ENCODE peak calls at places on chromosomes 11 and 22, in five cellular contexts. X is OCI-LY7, O is hepatocyte, H is GM23248, T is HCT116. R is an unnamed sample.

GRCh38 chr11:15911377-15912044 is 444.8 kb downstream of the SOX6 start:
- DNase-seq in T (no peak), H (no peak), O (peak; percentile 77), X (no peak), R (no peak)

GRCh38 chr11:126354631-126355323 is 709 bp upstream of the ST3GAL4 start:
- DNase-seq in T (no peak), X (peak; percentile 48), H (peak; percentile 31), O (no peak), R (no peak)

GRCh38 chr22:46062971-46063631 is 86.1 kb upstream of the WNT7B start:
- DNase-seq in X (no peak), T (no peak), H (peak; percentile 55), O (no peak), R (no peak)

GRCh38 chr11:8090756-8091155 is 9.7 kb downstream of the TUB start:
- DNase-seq in O (peak; percentile 71), T (peak; percentile 8), X (peak; percentile 51), H (peak; percentile 43), R (peak; percentile 30)

GRCh38 chr11:123630126-123630531 is 24.3 kb downstream of the SCN3B start:
- DNase-seq in H (no peak), O (no peak), X (no peak), T (no peak), R (no peak)

GRCh38 chr11:73321342-73322110 is 13.4 kb downstream of the ARHGEF17 start:
- DNase-seq in O (no peak), X (peak; percentile 35), T (no peak), H (peak; percentile 61), R (no peak)

GRCh38 chr11:44243633-44244343 is 66.2 kb downstream of the ALX4 start:
- DNase-seq in O (peak; percentile 63), X (no peak), H (peak; percentile 46), T (no peak), R (no peak)

GRCh38 chr11:34631297-34631696 is 10.4 kb downstream of the EHF start:
- DNase-seq in T (no peak), O (no peak), X (no peak), H (no peak), R (no peak)

GRCh38 chr11:64628596-64628995 is 37.6 kb downstream of the SLC22A12 start:
- DNase-seq in T (no peak), X (no peak), O (no peak), H (no peak), R (no peak)

GRCh38 chr11:46865340-46865739 is 19.3 kb upstream of the CKAP5 start:
- DNase-seq in O (no peak), H (peak; percentile 69), T (no peak), X (no peak), R (no peak)

GRCh38 chr22:43293259-43293658 is 49.9 kb downstream of the SCUBE1 start:
- DNase-seq in X (no peak), O (no peak), T (no peak), H (peak; percentile 77), R (no peak)

GRCh38 chr11:81874627-81875026 is 859.0 kb downstream of the FAM181B start:
- DNase-seq in O (no peak), X (peak; percentile 46), T (no peak), H (no peak), R (no peak)

GRCh38 chr11:36431429-36432092 is 78.5 kb downstream of the TRAF6 start:
- DNase-seq in X (no peak), T (peak; percentile 84), O (peak; percentile 86), H (peak; percentile 98), R (peak; percentile 87)

GRCh38 chr11:124758355-124759267 is 3.5 kb downstream of the ESAM start:
- DNase-seq in O (peak; percentile 94), H (peak; percentile 80), X (peak; percentile 79), T (peak; percentile 59), R (peak; percentile 51)

GRCh38 chr11:120839201-120839600 is 184.7 kb upstream of the TBCEL start:
- DNase-seq in X (no peak), T (no peak), O (no peak), H (no peak), R (no peak)

DNA sequence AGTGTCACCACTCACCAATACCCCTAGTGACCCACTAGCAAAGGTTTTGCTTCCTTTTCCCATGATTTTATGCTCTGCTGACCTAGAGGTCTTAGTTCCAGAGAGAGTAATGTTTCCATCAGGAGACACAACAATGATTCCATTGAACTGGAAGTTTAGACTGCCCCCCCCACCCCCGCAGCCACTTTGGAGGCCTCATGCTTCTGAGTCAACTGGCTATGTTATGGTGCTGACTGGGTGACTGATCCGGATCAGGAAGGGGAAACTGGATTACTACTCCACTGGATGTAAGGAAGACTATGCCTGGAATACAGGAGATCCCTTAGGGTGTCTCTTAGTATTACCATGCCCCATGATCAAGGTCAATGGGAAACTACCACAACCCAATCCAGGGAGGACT is 633.6 kb downstream of the OPCML start:
- DNase-seq in X (no peak), T (no peak), O (no peak), H (no peak), R (no peak)
- H3K9me2 ChIP-seq in X (no peaks in the 10 kb centered on the region), T (no peaks in the 10 kb centered on the region), O (no peaks in the 10 kb centered on the region), H (no peaks in the 10 kb centered on the region), R (no peaks in the 10 kb centered on the region)

DNA sequence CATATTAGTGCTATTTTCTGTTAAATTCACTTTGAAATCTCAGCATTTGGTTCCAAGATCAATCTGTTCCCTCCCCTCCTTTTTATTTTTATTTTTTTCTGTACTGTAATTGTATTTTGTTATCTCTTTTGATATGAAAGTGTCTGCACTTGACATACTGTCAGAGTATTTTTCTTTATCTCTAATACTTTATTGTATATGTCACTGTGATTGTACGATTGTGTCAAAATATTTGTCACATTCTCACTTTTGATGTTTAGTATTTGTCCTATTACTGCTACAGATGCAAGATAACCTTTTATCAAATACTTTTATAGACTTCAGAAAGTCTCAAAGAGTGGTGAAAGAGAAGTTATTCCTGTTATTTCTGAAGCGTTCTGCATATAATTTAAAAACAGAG is 323.5 kb downstream of the JRKL start:
- DNase-seq in X (no peak), H (no peak), T (no peak), O (no peak), R (no peak)
- H3K27ac ChIP-seq in X (no peak overlapping the region), H (no peak overlapping the region), T (no peak overlapping the region), O (no peak overlapping the region), R (no peak overlapping the region)

GRCh38 chr11:132901638-132902610 is 630.4 kb downstream of the OPCML start:
- DNase-seq in T (no peak), O (no peak), X (no peak), H (peak; percentile 26), R (no peak)

GRCh38 chr11:132895340-132895739 is 637.0 kb downstream of the OPCML start:
- DNase-seq in O (peak; percentile 24), T (no peak), H (peak; percentile 18), X (no peak), R (no peak)

GRCh38 chr11:132894598-132894997 is 637.7 kb downstream of the OPCML start:
- DNase-seq in T (no peak), H (no peak), O (peak; percentile 56), X (no peak), R (no peak)

DNA sequence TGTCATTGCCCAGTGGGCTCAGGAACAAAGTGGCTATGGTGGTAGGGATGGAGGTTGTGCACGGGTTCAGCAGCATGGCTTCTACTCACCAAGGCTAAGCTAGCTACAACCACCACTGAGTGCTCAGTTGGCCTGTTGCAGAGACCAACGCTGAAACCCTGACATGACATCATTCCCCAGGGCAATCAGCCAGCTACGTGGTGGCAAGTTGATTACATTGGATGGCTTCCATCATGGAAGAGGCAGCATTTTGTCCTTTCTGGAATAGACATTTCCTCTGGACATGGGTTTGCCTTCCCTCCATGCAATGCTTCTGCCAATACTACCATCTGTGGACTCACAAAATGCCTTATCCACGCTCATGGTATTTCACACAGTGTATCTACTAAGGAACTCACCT is 634.3 kb downstream of the OPCML start:
- DNase-seq in H (no peak), T (no peak), O (no peak), X (no peak), R (no peak)
- H3K9me2 ChIP-seq in H (no peaks in the 10 kb centered on the region), T (no peaks in the 10 kb centered on the region), O (no peaks in the 10 kb centered on the region), X (no peaks in the 10 kb centered on the region), R (no peaks in the 10 kb centered on the region)

GRCh38 chr11:104003491-104003890 is 32.9 kb upstream of the DDI1 start:
- DNase-seq in X (no peak), O (no peak), H (peak; percentile 63), T (no peak), R (no peak)

GRCh38 chr11:104000798-104001197 is 35.6 kb upstream of the DDI1 start:
- DNase-seq in O (no peak), X (no peak), T (no peak), H (peak; percentile 36), R (no peak)

GRCh38 chr11:104001474-104001873 is 35.0 kb upstream of the DDI1 start:
- DNase-seq in T (no peak), H (peak; percentile 18), X (no peak), O (no peak), R (no peak)

GRCh38 chr11:104011031-104011430 is 25.4 kb upstream of the DDI1 start:
- DNase-seq in O (no peak), T (no peak), H (peak; percentile 30), X (no peak), R (no peak)

GRCh38 chr11:104005234-104005855 is 31.1 kb upstream of the DDI1 start:
- DNase-seq in X (no peak), H (peak; percentile 43), O (no peak), T (no peak), R (peak; percentile 14)
- H3K27ac ChIP-seq in X (no peak overlapping the region), H (no peak overlapping the region), O (no peak overlapping the region), T (no peak overlapping the region), R (no peak overlapping the region)

GRCh38 chr11:85263328-85263727 is 363.8 kb downstream of the DLG2 start:
- DNase-seq in T (no peak), X (no peak), O (no peak), H (no peak), R (no peak)
- H3K9me2 ChIP-seq in T (no peaks in the 10 kb centered on the region), X (no peaks in the 10 kb centered on the region), O (no peaks in the 10 kb centered on the region), H (no peaks in the 10 kb centered on the region), R (peaks cover 3% of the 10 kb centered on the region)

DNA sequence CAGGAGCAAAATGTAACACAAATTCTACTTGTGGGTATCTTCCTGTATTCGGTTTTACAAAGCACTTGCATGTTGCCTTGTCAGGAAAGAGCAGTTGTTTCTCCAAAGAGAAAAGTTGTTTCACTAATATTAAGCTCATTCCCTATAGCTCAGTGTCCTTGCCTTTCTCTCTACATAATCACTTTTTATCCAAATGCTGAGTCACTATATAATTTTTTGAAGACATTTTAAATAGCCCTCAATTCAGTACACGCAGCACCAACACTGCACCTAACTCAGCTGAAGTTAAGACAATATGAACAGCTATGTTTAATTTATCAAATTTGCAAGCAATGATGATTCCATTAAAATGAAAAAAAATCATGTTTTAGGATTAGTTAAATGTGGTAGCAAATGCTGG is 14.5 kb upstream of the MRTFA start:
- DNase-seq in O (no peak), X (no peak), T (no peak), H (peak; percentile 29), R (no peak)
- H3K27ac ChIP-seq in O (peak overlapping the region; percentile 96), X (peak overlapping the region; percentile 54), T (peak overlapping the region; percentile 98), H (peak overlapping the region; percentile 97), R (peak overlapping the region; percentile 99)

GRCh38 chr11:106218096-106218495 is 140.6 kb downstream of the AASDHPPT start:
- DNase-seq in X (no peak), T (no peak), H (no peak), O (no peak), R (no peak)
- H3K9me2 ChIP-seq in X (no peaks in the 10 kb centered on the region), T (no peaks in the 10 kb centered on the region), H (no peaks in the 10 kb centered on the region), O (no peaks in the 10 kb centered on the region), R (no peaks in the 10 kb centered on the region)